ENCODE peak calls at places on chromosomes 3 and 15, in seven cellular contexts. N is adrenal gland; F is activated T-helper 1 cell treated with anti-CD3 and anti-CD28 coated beads, Interleukin-2, amount 50 U/mL, for 16 hours; W is amniotic epithelial cell; T is HS-5; D is NCI-H2227 treated with DMSO at 0.1 percent for 48 hours; M is kidney glomerular epithelial cell. X is an unnamed sample.

GRCh38 chr3:72011495-72011894 is 226.5 kb upstream of the PROK2 start:
- DNase-seq in N (no peak), F (no peak), W (peak; percentile 72), T (no peak), D (no peak), M (peak; percentile 63), X (no peak)

GRCh38 chr15:98439523-98439942 is 208.8 kb upstream of the IGF1R start:
- DNase-seq in N (no peak), F (no peak), W (no peak), T (no peak), D (no peak), M (no peak), X (no peak)

GRCh38 chr3:192156382-192156781 is 571.0 kb downstream of the FGF12 start:
- DNase-seq in N (no peak), F (no peak), W (no peak), T (no peak), D (no peak), M (no peak), X (no peak)

GRCh38 chr15:29805043-29805707 is 17.1 kb downstream of the TJP1 start:
- DNase-seq in N (peak; percentile 60), F (no peak), W (peak; percentile 90), T (no peak), D (no peak), M (peak; percentile 60), X (no peak)

GRCh38 chr15:41695750-41696436 is 35.7 kb downstream of the MGA start:
- DNase-seq in N (peak; percentile 36), F (no peak), W (peak; percentile 82), T (no peak), D (no peak), M (no peak), X (no peak)

GRCh38 chr15:68637755-68638405 is 59.1 kb downstream of the CORO2B start:
- DNase-seq in N (no peak), F (no peak), W (no peak), T (no peak), D (peak; percentile 84), M (no peak), X (peak; percentile 57)

GRCh38 chr3:158458464-158458863 is 112.5 kb upstream of the MLF1 start:
- DNase-seq in N (no peak), F (no peak), W (no peak), T (no peak), D (no peak), M (no peak), X (no peak)

GRCh38 chr15:78216276-78217229 is 17.8 kb downstream of the ACSBG1 start:
- DNase-seq in N (peak; percentile 95), F (no peak), W (no peak), T (no peak), D (no peak), M (peak; percentile 13), X (no peak)

GRCh38 chr3:160981217-160981938 is 123.8 kb downstream of the B3GALNT1 start:
- DNase-seq in N (peak; percentile 39), F (no peak), W (peak; percentile 73), T (no peak), D (no peak), M (no peak), X (no peak)

GRCh38 chr3:13518516-13519351 is 30.2 kb upstream of the FBLN2 start:
- DNase-seq in N (no peak), F (no peak), W (no peak), T (no peak), D (no peak), M (no peak), X (no peak)

GRCh38 chr3:179599531-179599930 is 4.9 kb downstream of the MRPL47 start:
- DNase-seq in N (no peak), F (no peak), W (no peak), T (no peak), D (no peak), M (no peak), X (no peak)

GRCh38 chr3:29283739-29284138 is 2.9 kb downstream of the RBMS3 start:
- DNase-seq in N (no peak), F (no peak), W (peak; percentile 34), T (no peak), D (no peak), M (no peak), X (no peak)

GRCh38 chr3:121243208-121243607 is 302.6 kb downstream of the POLQ start:
- DNase-seq in N (no peak), F (no peak), W (no peak), T (no peak), D (no peak), M (no peak), X (no peak)

GRCh38 chr15:99073008-99073714 is 31.7 kb upstream of the SYNM start:
- DNase-seq in N (no peak), F (no peak), W (no peak), T (no peak), D (no peak), M (no peak), X (no peak)

GRCh38 chr3:128426128-128426921 is 40.4 kb downstream of the DNAJB8 start:
- DNase-seq in N (peak; percentile 40), F (peak; percentile 20), W (no peak), T (no peak), D (no peak), M (no peak), X (no peak)

GRCh38 chr3:142808103-142808917 is 80.6 kb downstream of the PCOLCE2 start:
- DNase-seq in N (no peak), F (no peak), W (peak; percentile 93), T (peak; percentile 76), D (no peak), M (peak; percentile 40), X (no peak)

GRCh38 chr3:187799942-187800637 is 54.8 kb upstream of the BCL6 start:
- DNase-seq in N (no peak), F (no peak), W (no peak), T (no peak), D (no peak), M (no peak), X (no peak)

GRCh38 chr15:70318594-70318993 is 220.9 kb upstream of the TLE3 start:
- DNase-seq in N (no peak), F (no peak), W (no peak), T (no peak), D (no peak), M (no peak), X (no peak)

GRCh38 chr15:58552505-58553364 is 120.9 kb downstream of the LIPC start:
- DNase-seq in N (no peak), F (no peak), W (no peak), T (no peak), D (no peak), M (no peak), X (no peak)

GRCh38 chr3:66276705-66277274 is 56.0 kb downstream of the SLC25A26 start:
- DNase-seq in N (peak; percentile 75), F (no peak), W (peak; percentile 69), T (peak; percentile 46), D (peak; percentile 23), M (peak; percentile 62), X (no peak)

GRCh38 chr3:28972921-28973320 is 307.9 kb upstream of the RBMS3 start:
- DNase-seq in N (no peak), F (no peak), W (peak; percentile 17), T (peak; percentile 15), D (no peak), M (peak; percentile 3), X (no peak)